ENCODE peak calls at places on chromosomes 16 and 17, in ten cellular contexts. O is brain microvascular endothelial cell; L is OCI-LY7; F is H7; X is CD4-positive, CD25-positive, alpha-beta regulatory T cell; P is uterus; S is kidney epithelial cell; M is left ventricle myocardium inferior; Z is tibial artery; V is gastrocnemius medialis. G is an unnamed sample. For H3K36me3, the result is how much of the 10 kb centered on the place peaks cover.

GRCh38 chr17:74454197-74455024 is 12.0 kb upstream of the CD300A start:
- DNase-seq in O (peak), L (peak), F (peak), X (no peak), P (peak), S (no peak), M (peak), Z (no peak), V (peak), G (peak)

GRCh38 chr17:8366231-8366630 is 10.3 kb downstream of the KRABD2 start:
- DNase-seq in O (peak), L (no peak), F (no peak), X (no peak), P (no peak), S (no peak), M (no peak), Z (no peak), V (no peak), G (no peak)

GRCh38 chr16:5509794-5510193 is 412.2 kb upstream of the EEF2KMT start:
- DNase-seq in O (no peak), L (no peak), F (no peak), X (no peak), P (no peak), S (no peak), M (no peak), Z (no peak), V (no peak), G (peak)

GRCh38 chr17:32609085-32609484 is 122.3 kb downstream of the CDK5R1 start:
- DNase-seq in O (no peak), L (peak), F (peak), X (peak), P (no peak), S (peak), M (peak), Z (no peak), V (peak), G (peak)

GRCh38 chr17:78357177-78357586 is 2.7 kb downstream of the SOCS3 start:
- DNase-seq in O (no peak), L (no peak), F (peak), X (no peak), P (peak), S (no peak), M (peak), Z (peak), V (peak), G (no peak)

GRCh38 chr16:31063843-31064611 is 10.0 kb downstream of the ZNF668 start:
- DNase-seq in O (no peak), L (no peak), F (peak), X (no peak), P (no peak), S (no peak), M (no peak), Z (no peak), V (no peak), G (no peak)

GRCh38 chr17:78163881-78164747 is 4.3 kb upstream of the SYNGR2 start:
- DNase-seq in O (no peak), L (no peak), F (no peak), X (no peak), P (no peak), S (no peak), M (no peak), Z (no peak), V (no peak), G (no peak)

GRCh38 chr16:4290236-4290830 is 17.5 kb upstream of the TFAP4 start:
- DNase-seq in O (peak), L (no peak), F (peak), X (no peak), P (no peak), S (no peak), M (no peak), Z (no peak), V (peak), G (no peak)

GRCh38 chr17:74427048-74427762 is 4.7 kb upstream of the GPRC5C start:
- DNase-seq in O (no peak), L (no peak), F (peak), X (no peak), P (no peak), S (peak), M (no peak), Z (peak), V (peak), G (no peak)

GRCh38 chr17:7478276-7479138 is 924 bp downstream of the ZBTB4 start:
- DNase-seq in O (no peak), L (no peak), F (peak), X (peak), P (peak), S (no peak), M (peak), Z (peak), V (peak), G (peak)

GRCh38 chr17:38421224-38421841 is 6.9 kb upstream of the ARHGAP23 start:
- DNase-seq in O (no peak), L (no peak), F (peak), X (no peak), P (peak), S (no peak), M (no peak), Z (no peak), V (no peak), G (peak)

GRCh38 chr16:79928142-79928735 is 327.7 kb upstream of the MAF start:
- DNase-seq in O (no peak), L (no peak), F (no peak), X (no peak), P (peak), S (no peak), M (no peak), Z (no peak), V (no peak), G (no peak)

GRCh38 chr16:7597677-7598076 is 265.0 kb downstream of the RBFOX1 start:
- DNase-seq in O (no peak), L (no peak), F (no peak), X (no peak), P (no peak), S (peak), M (no peak), Z (no peak), V (no peak), G (no peak)

GRCh38 chr16:67969286-67970039 is 1.0 kb upstream of the SLC12A4 start:
- DNase-seq in O (no peak), L (no peak), F (peak), X (no peak), P (peak), S (no peak), M (no peak), Z (no peak), V (no peak), G (no peak)

GRCh38 chr17:48834973-48835372 is 4.1 kb downstream of the CALCOCO2 start:
- DNase-seq in O (no peak), L (no peak), F (no peak), X (no peak), P (no peak), S (no peak), M (no peak), Z (no peak), V (no peak), G (no peak)

GRCh38 chr16:4316732-4317461 is 1.0 kb downstream of the GLIS2 start:
- DNase-seq in O (no peak), L (no peak), F (peak), X (no peak), P (peak), S (no peak), M (peak), Z (peak), V (no peak), G (no peak)

GRCh38 chr17:58338907-58339774 is 10.5 kb upstream of the TSPOAP1 start:
- DNase-seq in O (peak), L (peak), F (peak), X (no peak), P (no peak), S (peak), M (peak), Z (peak), V (peak), G (peak)

GRCh38 chr17:16282522-16282921 is 65.5 kb downstream of the PIGL start:
- DNase-seq in O (peak), L (no peak), F (no peak), X (no peak), P (no peak), S (peak), M (no peak), Z (no peak), V (no peak), G (no peak)

GRCh38 chr17:3892095-3892998 is 506 bp downstream of the CAMKK1 start:
- DNase-seq in O (peak), L (peak), F (peak), X (peak), P (peak), S (no peak), M (peak), Z (peak), V (peak), G (peak)

GRCh38 chr17:11638700-11639265 is 40.5 kb downstream of the DNAH9 start:
- DNase-seq in O (no peak), L (no peak), F (no peak), X (no peak), P (no peak), S (no peak), M (no peak), Z (no peak), V (no peak), G (no peak)

GRCh38 chr16:5551909-5552308 is 454.3 kb upstream of the EEF2KMT start:
- DNase-seq in O (no peak), L (no peak), F (no peak), X (no peak), P (no peak), S (no peak), M (no peak), Z (no peak), V (no peak), G (no peak)

GRCh38 chr17:4934173-4934979 is 2.3 kb downstream of the GP1BA start:
- DNase-seq in O (peak), L (no peak), F (peak), X (no peak), P (no peak), S (no peak), M (no peak), Z (no peak), V (no peak), G (peak)

GRCh38 chr16:59645194-59645593 is 911.1 kb upstream of the GOT2 start:
- DNase-seq in O (no peak), L (no peak), F (no peak), X (no peak), P (no peak), S (no peak), M (no peak), Z (no peak), V (no peak), G (no peak)

GRCh38 chr17:19347323-19348080 is 15.0 kb downstream of the B9D1 start:
- DNase-seq in O (no peak), L (peak), F (peak), X (no peak), P (peak), S (no peak), M (no peak), Z (peak), V (no peak), G (no peak)

GRCh38 chr17:29722411-29723198 is 99.9 kb upstream of the CORO6 start:
- DNase-seq in O (peak), L (peak), F (no peak), X (peak), P (peak), S (no peak), M (no peak), Z (no peak), V (peak), G (peak)

GRCh38 chr17:4815043-4815675 is 8.2 kb downstream of the PLD2 start:
- DNase-seq in O (no peak), L (no peak), F (peak), X (no peak), P (no peak), S (no peak), M (no peak), Z (no peak), V (no peak), G (no peak)

GRCh38 chr17:61875804-61876203 is 12.5 kb upstream of the BRIP1 start:
- DNase-seq in O (no peak), L (no peak), F (no peak), X (no peak), P (no peak), S (no peak), M (no peak), Z (no peak), V (no peak), G (no peak)

GRCh38 chr17:70171159-70171558 is 1.8 kb downstream of the KCNJ2 start:
- DNase-seq in O (no peak), L (no peak), F (no peak), X (no peak), P (no peak), S (no peak), M (no peak), Z (no peak), V (no peak), G (no peak)

GRCh38 chr17:81868674-81869220 is 2.4 kb downstream of the ARHGDIA start:
- DNase-seq in O (peak), L (peak), F (peak), X (no peak), P (peak), S (peak), M (no peak), Z (peak), V (no peak), G (peak)

GRCh38 chr17:28372945-28373274 is 1.4 kb downstream of the SARM1 start:
- DNase-seq in O (no peak), L (no peak), F (no peak), X (no peak), P (no peak), S (no peak), M (no peak), Z (no peak), V (no peak), G (no peak)

GRCh38 chr17:3845361-3845753 is 689 bp downstream of the NCBP3 start:
- DNase-seq in O (no peak), L (peak), F (no peak), X (no peak), P (no peak), S (no peak), M (no peak), Z (no peak), V (no peak), G (no peak)

GRCh38 chr17:15351925-15352324 is 10.5 kb upstream of the TEKT3 start:
- DNase-seq in O (peak), L (no peak), F (no peak), X (no peak), P (peak), S (no peak), M (no peak), Z (no peak), V (peak), G (no peak)

GRCh38 chr17:60641810-60642220 is 35.8 kb upstream of the BCAS3 start:
- DNase-seq in O (peak), L (peak), F (peak), X (peak), P (peak), S (peak), M (no peak), Z (peak), V (peak), G (peak)

GRCh38 chr17:9644910-9645751 is at the start of gene USP43:
- DNase-seq in O (no peak), L (peak), F (peak), X (no peak), P (no peak), S (no peak), M (no peak), Z (no peak), V (no peak), G (no peak)

GRCh38 chr17:37239690-37240344 is 136.0 kb upstream of the C17orf78 start:
- DNase-seq in O (peak), L (peak), F (peak), X (no peak), P (no peak), S (no peak), M (no peak), Z (no peak), V (no peak), G (no peak)

GRCh38 chr17:37230633-37231032 is 145.2 kb upstream of the C17orf78 start:
- DNase-seq in O (no peak), L (no peak), F (no peak), X (no peak), P (no peak), S (no peak), M (no peak), Z (no peak), V (no peak), G (no peak)

GRCh38 chr17:37233001-37233400 is 142.8 kb upstream of the C17orf78 start:
- DNase-seq in O (no peak), L (no peak), F (no peak), X (no peak), P (no peak), S (no peak), M (no peak), Z (no peak), V (no peak), G (no peak)

GRCh38 chr17:37231882-37232281 is 143.9 kb upstream of the C17orf78 start:
- DNase-seq in O (no peak), L (no peak), F (no peak), X (no peak), P (no peak), S (no peak), M (no peak), Z (no peak), V (no peak), G (no peak)

DNA sequence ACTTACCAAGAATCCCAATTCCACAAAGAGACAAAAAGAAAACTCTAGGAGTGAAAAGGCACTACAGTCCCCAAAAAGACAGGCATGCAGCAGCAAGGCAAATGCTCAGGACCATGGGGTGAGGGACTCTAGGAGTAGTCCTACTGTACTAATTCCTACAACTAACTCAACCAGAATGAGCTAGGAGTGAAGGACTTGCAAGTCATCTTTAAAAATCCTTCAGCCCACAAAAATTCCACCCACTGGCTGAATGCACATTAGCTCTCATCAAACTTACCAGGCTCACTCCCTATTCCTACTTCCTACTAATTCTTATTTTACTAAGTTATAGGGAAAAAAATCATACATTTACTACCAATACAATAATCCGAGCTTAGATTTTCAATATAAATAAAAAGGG is 141.7 kb upstream of the C17orf78 start:
- DNase-seq in O (no peak), L (no peak), F (no peak), X (no peak), P (no peak), S (no peak), M (no peak), Z (no peak), V (no peak), G (no peak)
- H3K36me3 ChIP-seq in O (under half), L (half or more), F (under half), X (under half), P (under half), S (under half), M (half or more), Z (half or more), V (under half), G (half or more)

DNA sequence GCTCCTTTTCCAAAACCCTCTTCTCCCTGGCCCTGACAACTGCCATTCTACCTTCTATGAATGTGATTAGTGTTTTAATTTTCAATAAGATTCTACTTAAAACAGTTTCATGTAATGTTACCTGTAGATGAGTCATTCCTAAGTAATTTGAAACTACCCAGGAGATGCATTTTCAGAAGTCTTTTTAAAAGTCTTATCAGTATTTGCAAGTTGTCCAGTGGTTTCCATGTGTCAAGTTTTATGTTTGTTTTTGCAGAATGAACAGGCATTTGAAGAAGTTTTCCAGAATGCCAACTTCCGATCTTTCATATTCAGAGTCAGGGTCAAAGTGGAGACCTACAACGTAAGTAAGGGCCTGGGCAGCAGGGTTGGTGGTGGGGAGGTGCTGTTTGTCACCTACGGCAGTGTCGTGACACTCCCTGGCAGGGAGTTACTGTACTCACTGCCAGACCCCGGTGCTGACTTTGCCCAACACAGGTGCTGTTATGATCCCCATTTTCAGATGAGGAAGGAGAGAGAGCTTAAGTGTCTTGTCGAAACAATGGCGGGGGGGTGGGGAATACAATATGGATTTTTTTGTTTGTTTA is 65.0 kb downstream of the RPA1 start:
- DNase-seq in O (no peak), L (no peak), F (no peak), X (no peak), P (no peak), S (no peak), M (no peak), Z (no peak), V (no peak), G (no peak)
- H3K36me3 ChIP-seq in O (under half), L (half or more), F (under half), X (half or more), P (under half), S (under half), M (half or more), Z (half or more), V (half or more), G (under half)

GRCh38 chr16:89280546-89281188 is 63.2 kb downstream of the ZNF778 start:
- DNase-seq in O (no peak), L (no peak), F (no peak), X (no peak), P (no peak), S (no peak), M (no peak), Z (no peak), V (no peak), G (no peak)

GRCh38 chr16:89281189-89281577 is 63.7 kb downstream of the ZNF778 start:
- DNase-seq in O (no peak), L (no peak), F (no peak), X (no peak), P (no peak), S (no peak), M (no peak), Z (no peak), V (no peak), G (no peak)

GRCh38 chr16:89281829-89282228 is 64.3 kb downstream of the ZNF778 start:
- DNase-seq in O (no peak), L (no peak), F (no peak), X (no peak), P (no peak), S (no peak), M (no peak), Z (no peak), V (no peak), G (no peak)

GRCh38 chr16:89283449-89283848 is 65.9 kb downstream of the ZNF778 start:
- DNase-seq in O (no peak), L (no peak), F (no peak), X (no peak), P (no peak), S (no peak), M (no peak), Z (no peak), V (no peak), G (no peak)

DNA sequence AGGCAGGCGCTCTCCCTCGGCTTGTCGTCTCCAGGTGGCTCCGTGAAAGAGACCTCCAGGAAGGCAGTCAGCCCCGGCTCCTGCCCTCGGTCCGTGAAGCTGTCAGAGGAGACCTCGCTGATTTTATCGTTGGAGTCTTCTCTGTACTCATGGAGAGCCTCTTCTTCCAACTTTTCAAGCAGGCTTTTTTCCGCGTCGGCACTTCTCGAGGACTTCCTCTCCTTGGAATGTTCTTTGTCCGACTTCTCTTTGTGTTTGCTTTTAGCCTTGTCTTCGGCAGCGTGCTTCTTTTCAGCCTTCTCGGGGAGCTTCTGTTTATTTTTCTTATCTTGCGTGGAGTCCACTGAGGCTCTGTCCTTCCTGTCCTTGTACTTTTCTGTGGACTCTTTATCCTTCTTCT is 65.0 kb downstream of the ZNF778 start:
- DNase-seq in O (no peak), L (no peak), F (no peak), X (no peak), P (no peak), S (no peak), M (no peak), Z (no peak), V (no peak), G (no peak)
- H3K36me3 ChIP-seq in O (half or more), L (half or more), F (under half), X (half or more), P (under half), S (under half), M (half or more), Z (half or more), V (half or more), G (half or more)

GRCh38 chr16:11699234-11699894 is 31.1 kb downstream of the SNN start:
- DNase-seq in O (no peak), L (no peak), F (no peak), X (no peak), P (no peak), S (no peak), M (no peak), Z (no peak), V (no peak), G (no peak)
- H3K36me3 ChIP-seq in O (half or more), L (half or more), F (under half), X (half or more), P (under half), S (under half), M (half or more), Z (half or more), V (under half), G (under half)

GRCh38 chr16:16137110-16137509 is 86.2 kb downstream of the ABCC6 start:
- DNase-seq in O (no peak), L (no peak), F (no peak), X (no peak), P (no peak), S (no peak), M (no peak), Z (no peak), V (no peak), G (no peak)
- H3K36me3 ChIP-seq in O (half or more), L (half or more), F (under half), X (half or more), P (under half), S (under half), M (half or more), Z (half or more), V (half or more), G (half or more)

G was measured in BE2C.